ENCODE peak calls at places on chromosome 18, in four cellular contexts. One of them, this sample, is unnamed.

GRCh38 chr18:36078751-36079529 is 11.6 kb upstream of the RPRD1A start:
- DNase-seq in sigmoid colon: no peak
- DNase-seq in HCT116: no peak
- DNase-seq in Peyer's patch: no peak
- DNase-seq in this sample: no peak

GRCh38 chr18:35289293-35290069 is 548 bp downstream of the ZSCAN30 start:
- DNase-seq in sigmoid colon: peak; percentile 72
- DNase-seq in HCT116: no peak
- DNase-seq in Peyer's patch: no peak
- DNase-seq in this sample: peak; percentile 7

GRCh38 chr18:41992698-41993097 is 37.7 kb downstream of the PIK3C3 start:
- DNase-seq in sigmoid colon: no peak
- DNase-seq in HCT116: no peak
- DNase-seq in Peyer's patch: no peak
- DNase-seq in this sample: no peak

GRCh38 chr18:74682998-74683311 is 85.3 kb downstream of the ZNF407 start:
- DNase-seq in sigmoid colon: no peak
- DNase-seq in HCT116: no peak
- DNase-seq in Peyer's patch: no peak
- DNase-seq in this sample: no peak

GRCh38 chr18:8998481-8999217 is 103.8 kb upstream of the NDUFV2 start:
- DNase-seq in sigmoid colon: no peak
- DNase-seq in HCT116: no peak
- DNase-seq in Peyer's patch: no peak
- DNase-seq in this sample: no peak

GRCh38 chr18:10122116-10122515 is 208.3 kb downstream of the VAPA start:
- DNase-seq in sigmoid colon: no peak
- DNase-seq in HCT116: no peak
- DNase-seq in Peyer's patch: no peak
- DNase-seq in this sample: no peak

GRCh38 chr18:30409120-30409519 is 633.4 kb downstream of the DSC3 start:
- DNase-seq in sigmoid colon: no peak
- DNase-seq in HCT116: no peak
- DNase-seq in Peyer's patch: no peak
- DNase-seq in this sample: no peak

GRCh38 chr18:3463052-3463451 is 13.1 kb downstream of the TGIF1 start:
- DNase-seq in sigmoid colon: no peak
- DNase-seq in HCT116: no peak
- DNase-seq in Peyer's patch: no peak
- DNase-seq in this sample: no peak

GRCh38 chr18:9631814-9632496 is 17.6 kb upstream of the PPP4R1 start:
- DNase-seq in sigmoid colon: no peak
- DNase-seq in HCT116: peak; percentile 73
- DNase-seq in Peyer's patch: no peak
- DNase-seq in this sample: no peak

GRCh38 chr18:8052237-8052701 is 485.2 kb downstream of the PTPRM start:
- DNase-seq in sigmoid colon: no peak
- DNase-seq in HCT116: no peak
- DNase-seq in Peyer's patch: no peak
- DNase-seq in this sample: no peak

GRCh38 chr18:74506405-74507119 is 10.4 kb downstream of the CNDP2 start:
- DNase-seq in sigmoid colon: peak; percentile 64
- DNase-seq in HCT116: no peak
- DNase-seq in Peyer's patch: no peak
- DNase-seq in this sample: no peak

GRCh38 chr18:54983041-54983686 is 23.9 kb upstream of the CCDC68 start:
- DNase-seq in sigmoid colon: no peak
- DNase-seq in HCT116: peak; percentile 47
- DNase-seq in Peyer's patch: no peak
- DNase-seq in this sample: no peak

GRCh38 chr18:62339106-62339988 is 14.2 kb downstream of the TNFRSF11A start:
- DNase-seq in sigmoid colon: no peak
- DNase-seq in HCT116: peak; percentile 39
- DNase-seq in Peyer's patch: peak; percentile 55
- DNase-seq in this sample: no peak

DNA sequence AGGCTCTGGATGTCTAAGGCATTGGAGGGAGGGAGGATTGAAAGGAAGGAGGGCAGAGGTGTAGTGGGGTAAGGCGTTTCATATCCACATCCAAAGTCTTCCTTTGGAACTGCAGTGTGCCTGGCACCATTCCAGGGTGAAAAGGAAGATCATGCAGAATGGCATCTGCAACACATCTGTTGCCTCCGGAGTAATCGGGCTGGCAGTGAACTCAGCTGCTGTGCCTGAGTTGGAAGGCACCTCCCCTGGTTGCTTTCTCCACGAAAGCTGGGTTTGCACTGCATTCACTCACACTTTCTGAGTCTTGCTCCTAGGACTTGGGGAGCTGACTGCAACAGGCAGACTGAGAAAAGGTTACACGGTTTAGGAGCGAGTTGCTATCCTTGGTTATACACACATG is 30.3 kb upstream of the SEC11C start:
- DNase-seq in sigmoid colon: no peak
- DNase-seq in HCT116: no peak
- DNase-seq in Peyer's patch: no peak
- DNase-seq in this sample: no peak
- H3K27me3 ChIP-seq in sigmoid colon: peaks cover 13% of the 10 kb centered on the region
- H3K27me3 ChIP-seq in HCT116: peaks cover 87% of the 10 kb centered on the region
- H3K27me3 ChIP-seq in Peyer's patch: no peaks in the 10 kb centered on the region
- H3K27me3 ChIP-seq in this sample: no peaks in the 10 kb centered on the region

DNA sequence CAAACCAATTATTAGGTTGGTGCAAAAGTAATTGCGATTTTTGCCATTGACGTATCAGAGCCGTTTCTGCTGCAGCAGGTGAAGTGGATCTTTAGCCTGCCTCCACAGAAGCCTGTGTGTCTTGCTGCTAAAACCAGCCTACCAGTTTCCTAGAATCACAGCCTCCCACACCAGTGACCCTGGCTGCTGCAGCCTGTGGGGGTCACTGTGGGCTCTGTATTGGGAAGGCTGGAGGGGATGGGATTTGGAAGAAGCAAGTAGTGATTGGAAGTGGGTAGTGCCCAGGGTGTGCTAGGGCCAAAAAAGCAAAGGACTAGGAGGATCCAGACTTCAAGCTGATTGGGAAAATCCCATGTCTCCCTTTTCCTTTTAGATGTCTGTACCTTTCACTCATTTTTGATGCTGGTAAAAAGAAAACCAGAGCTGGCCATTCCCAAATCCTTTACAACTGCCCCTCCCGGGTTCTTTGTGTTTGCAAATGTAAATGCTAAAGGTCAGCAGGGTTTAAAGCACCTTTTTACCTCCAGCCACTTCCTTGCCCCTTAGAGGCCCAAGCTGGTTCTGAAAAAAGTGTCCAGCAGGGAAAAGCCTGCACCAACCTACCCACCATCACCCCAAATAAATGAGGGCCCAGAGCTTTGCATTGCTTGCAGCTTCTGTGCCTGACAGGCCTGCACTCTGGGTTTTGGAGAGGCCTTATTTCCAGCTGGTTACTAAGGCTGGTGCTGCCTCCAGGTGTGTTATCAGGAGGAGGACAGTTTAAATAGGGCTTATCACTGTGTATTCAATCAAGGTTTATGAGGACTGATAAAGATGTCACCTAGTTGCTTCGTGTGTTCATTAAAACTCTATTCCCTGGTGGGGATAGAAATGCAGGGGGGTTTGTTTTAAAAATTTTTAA is 172.0 kb downstream of the MIB1 start:
- DNase-seq in sigmoid colon: no peak
- DNase-seq in HCT116: no peak
- DNase-seq in Peyer's patch: no peak
- DNase-seq in this sample: no peak
- H3K27me3 ChIP-seq in sigmoid colon: no peaks in the 10 kb centered on the region
- H3K27me3 ChIP-seq in HCT116: no peaks in the 10 kb centered on the region
- H3K27me3 ChIP-seq in Peyer's patch: no peaks in the 10 kb centered on the region
- H3K27me3 ChIP-seq in this sample: no peaks in the 10 kb centered on the region

GRCh38 chr18:72470391-72470790 is 73.8 kb downstream of the CBLN2 start:
- DNase-seq in sigmoid colon: no peak
- DNase-seq in HCT116: no peak
- DNase-seq in Peyer's patch: no peak
- DNase-seq in this sample: no peak
- H3K27me3 ChIP-seq in sigmoid colon: no peaks in the 10 kb centered on the region
- H3K27me3 ChIP-seq in HCT116: no peaks in the 10 kb centered on the region
- H3K27me3 ChIP-seq in Peyer's patch: no peaks in the 10 kb centered on the region
- H3K27me3 ChIP-seq in this sample: no peaks in the 10 kb centered on the region

DNA sequence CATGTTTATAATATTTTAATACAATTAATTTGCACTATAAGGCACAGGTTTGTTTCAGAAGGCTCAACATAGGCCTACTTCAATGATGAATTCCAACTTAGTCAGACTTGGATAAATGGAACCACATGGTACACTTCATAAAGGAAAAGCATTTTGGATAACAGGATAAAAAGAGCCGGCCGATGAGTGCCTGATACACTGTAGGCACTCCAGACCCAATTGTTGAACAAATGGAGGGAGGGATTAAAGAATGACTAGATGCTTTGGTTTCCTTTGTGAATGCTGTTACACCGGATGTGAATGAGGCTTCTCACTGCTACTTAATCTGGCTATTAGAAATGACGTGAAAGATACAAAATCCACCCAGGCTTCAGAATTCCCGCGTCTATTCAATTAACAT is 104.1 kb upstream of the KCTD1 start:
- DNase-seq in sigmoid colon: no peak
- DNase-seq in HCT116: no peak
- DNase-seq in Peyer's patch: no peak
- DNase-seq in this sample: no peak
- H3K27me3 ChIP-seq in sigmoid colon: no peaks in the 10 kb centered on the region
- H3K27me3 ChIP-seq in HCT116: peaks cover 35% of the 10 kb centered on the region
- H3K27me3 ChIP-seq in Peyer's patch: no peaks in the 10 kb centered on the region
- H3K27me3 ChIP-seq in this sample: peaks cover 2% of the 10 kb centered on the region

GRCh38 chr18:34222396-34223163 is 2.1 kb downstream of the NOL4 start:
- DNase-seq in sigmoid colon: peak; percentile 64
- DNase-seq in HCT116: no peak
- DNase-seq in Peyer's patch: no peak
- DNase-seq in this sample: no peak
- H3K27me3 ChIP-seq in sigmoid colon: peaks cover 65% of the 10 kb centered on the region
- H3K27me3 ChIP-seq in HCT116: no peaks in the 10 kb centered on the region
- H3K27me3 ChIP-seq in Peyer's patch: peaks cover 18% of the 10 kb centered on the region
- H3K27me3 ChIP-seq in this sample: no peaks in the 10 kb centered on the region

DNA sequence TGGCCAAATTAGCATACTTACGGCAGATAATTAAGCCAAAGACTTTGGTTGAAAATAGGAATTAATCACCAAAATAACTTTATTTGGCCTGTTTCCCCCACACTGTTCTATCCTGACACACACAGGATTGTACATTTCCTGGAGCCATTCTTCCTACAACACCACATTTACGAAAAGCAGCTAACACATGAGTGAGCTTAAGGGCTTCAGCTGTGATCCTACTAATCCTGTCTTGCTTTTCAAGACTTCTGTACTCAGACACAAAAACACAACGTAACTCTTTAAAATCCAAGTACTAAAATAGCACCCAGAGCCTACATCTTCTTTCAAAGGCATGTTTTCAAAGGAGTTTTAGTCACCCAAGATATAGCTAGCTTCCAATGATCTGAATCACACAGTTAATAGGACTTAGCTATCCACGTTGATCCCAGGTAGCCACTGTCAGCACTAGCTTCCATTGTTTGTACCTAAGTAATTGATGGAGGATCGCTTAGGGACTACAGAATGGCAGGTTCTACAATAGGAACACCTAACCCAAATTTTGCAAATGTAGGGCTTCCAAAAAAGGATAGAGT is 42.8 kb upstream of the TTC39C start:
- DNase-seq in sigmoid colon: no peak
- DNase-seq in HCT116: no peak
- DNase-seq in Peyer's patch: no peak
- DNase-seq in this sample: no peak
- H3K27me3 ChIP-seq in sigmoid colon: no peaks in the 10 kb centered on the region
- H3K27me3 ChIP-seq in HCT116: no peaks in the 10 kb centered on the region
- H3K27me3 ChIP-seq in Peyer's patch: no peaks in the 10 kb centered on the region
- H3K27me3 ChIP-seq in this sample: no peaks in the 10 kb centered on the region

GRCh38 chr18:27687351-27687979 is 489.5 kb downstream of the CDH2 start:
- DNase-seq in sigmoid colon: no peak
- DNase-seq in HCT116: no peak
- DNase-seq in Peyer's patch: no peak
- DNase-seq in this sample: no peak
- H3K27me3 ChIP-seq in sigmoid colon: no peaks in the 10 kb centered on the region
- H3K27me3 ChIP-seq in HCT116: no peaks in the 10 kb centered on the region
- H3K27me3 ChIP-seq in Peyer's patch: no peaks in the 10 kb centered on the region
- H3K27me3 ChIP-seq in this sample: no peaks in the 10 kb centered on the region

DNA sequence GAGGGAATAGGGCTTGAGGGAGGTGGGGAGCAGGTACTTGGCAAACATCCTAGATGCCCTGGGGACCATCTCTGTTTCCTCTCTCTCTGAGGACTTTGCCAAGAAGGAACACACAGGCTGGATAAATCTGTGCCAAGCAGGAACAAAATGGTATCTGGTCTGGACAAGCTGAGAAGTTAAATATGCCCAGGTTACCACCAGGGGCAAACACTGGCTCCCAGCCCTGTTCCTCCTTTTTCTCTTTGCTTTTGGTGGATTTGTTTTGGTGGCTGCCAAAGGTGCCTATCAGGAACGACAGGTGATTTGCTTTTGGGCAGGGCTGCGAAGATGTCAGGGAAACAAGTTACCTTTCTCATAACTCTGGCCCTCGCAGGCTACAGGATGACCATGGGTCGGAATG is 227.5 kb upstream of the SMAD2 start:
- DNase-seq in sigmoid colon: no peak
- DNase-seq in HCT116: no peak
- DNase-seq in Peyer's patch: no peak
- DNase-seq in this sample: no peak
- H3K27me3 ChIP-seq in sigmoid colon: no peaks in the 10 kb centered on the region
- H3K27me3 ChIP-seq in HCT116: no peaks in the 10 kb centered on the region
- H3K27me3 ChIP-seq in Peyer's patch: no peaks in the 10 kb centered on the region
- H3K27me3 ChIP-seq in this sample: peaks cover 3% of the 10 kb centered on the region

DNA sequence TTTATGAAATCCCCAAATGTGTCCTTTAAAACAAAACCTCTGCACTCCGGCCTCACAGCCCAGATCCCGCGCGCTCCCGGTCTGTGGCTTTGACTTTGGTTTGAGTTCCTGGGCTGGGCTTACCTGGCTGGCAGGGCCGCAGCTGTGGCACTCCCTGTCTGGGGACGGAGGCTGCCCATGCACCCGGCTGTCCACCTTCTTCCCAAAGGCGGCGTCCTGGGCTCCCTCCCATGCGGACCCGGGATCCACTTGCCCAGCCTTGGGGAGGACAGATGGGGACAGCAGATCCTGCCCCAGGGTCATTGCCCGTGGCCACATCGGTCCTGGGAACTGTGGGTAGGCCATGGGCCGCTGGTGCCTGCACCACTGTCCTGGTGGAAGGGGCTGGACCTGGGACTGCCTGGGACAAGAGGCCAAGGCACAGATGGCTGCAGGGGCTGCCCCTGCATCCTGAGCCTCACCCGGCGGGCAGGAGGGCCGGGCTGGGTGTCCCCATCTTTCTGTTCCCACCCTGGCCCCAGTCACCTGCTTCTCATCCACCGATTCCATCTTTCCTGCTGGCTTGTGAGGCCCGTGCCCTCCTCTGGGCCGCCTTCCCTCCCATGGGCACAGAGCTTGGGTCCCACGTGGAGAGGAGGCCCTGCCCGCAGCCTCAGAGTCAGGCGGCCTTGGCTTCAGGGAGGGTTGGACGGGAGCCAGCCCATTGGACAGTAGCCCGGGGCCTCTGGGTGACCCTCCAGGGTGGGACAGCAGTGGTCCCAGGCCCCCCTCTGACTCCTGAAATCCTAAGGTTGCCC is 27.7 kb downstream of the NFATC1 start:
- DNase-seq in sigmoid colon: no peak
- DNase-seq in HCT116: no peak
- DNase-seq in Peyer's patch: no peak
- DNase-seq in this sample: no peak
- H3K27me3 ChIP-seq in sigmoid colon: no peaks in the 10 kb centered on the region
- H3K27me3 ChIP-seq in HCT116: no peaks in the 10 kb centered on the region
- H3K27me3 ChIP-seq in Peyer's patch: no peaks in the 10 kb centered on the region
- H3K27me3 ChIP-seq in this sample: no peaks in the 10 kb centered on the region

This sample was measured in naive thymus-derived CD4-positive, alpha-beta T cell.